ENCODE peak calls at places on chromosomes 3 and 15, in ten cellular contexts. W is cardiac muscle cell, D is aorta, K is fibroblast of lung, Z is esophagus squamous epithelium, V is GM23338, T is SK-N-SH, I is sigmoid colon, Y is GM23248, H is psoas muscle. F is an unnamed sample.

GRCh38 chr15:37291920-37292319 is 191.6 kb upstream of the MEIS2 start:
- DNase-seq in W (no peak), D (no peak), K (no peak), Z (no peak), V (no peak), T (no peak), I (no peak), Y (no peak), H (no peak), F (no peak)

GRCh38 chr3:23264413-23264812 is 61.3 kb downstream of the UBE2E2 start:
- DNase-seq in W (no peak), D (no peak), K (peak; percentile 57), Z (no peak), V (no peak), T (no peak), I (no peak), Y (peak; percentile 71), H (no peak), F (no peak)

GRCh38 chr15:32956006-32956405 is 238.2 kb downstream of the GREM1 start:
- DNase-seq in W (peak; percentile 40), D (no peak), K (peak; percentile 96), Z (no peak), V (peak; percentile 70), T (peak; percentile 40), I (no peak), Y (peak; percentile 85), H (no peak), F (no peak)

GRCh38 chr15:52466134-52466701 is 62.5 kb downstream of the MYO5A start:
- DNase-seq in W (peak; percentile 16), D (peak; percentile 81), K (no peak), Z (peak; percentile 21), V (peak; percentile 77), T (no peak), I (peak; percentile 68), Y (peak; percentile 18), H (peak; percentile 37), F (peak; percentile 49)

GRCh38 chr3:23575697-23576096 is 230.1 kb upstream of the UBE2E1 start:
- DNase-seq in W (no peak), D (no peak), K (peak; percentile 70), Z (no peak), V (no peak), T (no peak), I (no peak), Y (peak; percentile 48), H (no peak), F (no peak)

GRCh38 chr3:77296527-77296926 is 256.6 kb downstream of the ROBO2 start:
- DNase-seq in W (no peak), D (no peak), K (no peak), Z (no peak), V (peak; percentile 37), T (no peak), I (no peak), Y (peak; percentile 9), H (no peak), F (no peak)

GRCh38 chr15:73053398-73053723 is 1.1 kb downstream of the NEO1 start:
- DNase-seq in W (no peak), D (no peak), K (no peak), Z (no peak), V (peak; percentile 33), T (no peak), I (no peak), Y (no peak), H (no peak), F (no peak)

GRCh38 chr15:45199136-45199810 is 11.5 kb upstream of the SHF start:
- DNase-seq in W (peak; percentile 37), D (no peak), K (peak; percentile 26), Z (no peak), V (peak; percentile 46), T (no peak), I (no peak), Y (peak; percentile 47), H (no peak), F (peak; percentile 44)

GRCh38 chr3:64686446-64686908 is 1.3 kb downstream of the ADAMTS9 start:
- DNase-seq in W (peak; percentile 77), D (no peak), K (no peak), Z (no peak), V (peak; percentile 66), T (peak; percentile 27), I (no peak), Y (peak; percentile 88), H (peak; percentile 40), F (no peak)

GRCh38 chr3:71724584-71725278 is 471 bp downstream of the EIF4E3 start:
- DNase-seq in W (peak; percentile 67), D (peak; percentile 64), K (no peak), Z (no peak), V (peak; percentile 60), T (peak; percentile 80), I (peak; percentile 73), Y (peak; percentile 60), H (peak; percentile 62), F (no peak)

GRCh38 chr3:181724432-181724740 is 12.7 kb downstream of the SOX2 start:
- DNase-seq in W (no peak), D (no peak), K (no peak), Z (no peak), V (no peak), T (no peak), I (no peak), Y (no peak), H (no peak), F (no peak)

GRCh38 chr3:72180405-72180804 is 395.5 kb upstream of the PROK2 start:
- DNase-seq in W (no peak), D (no peak), K (no peak), Z (no peak), V (no peak), T (no peak), I (no peak), Y (no peak), H (no peak), F (no peak)

GRCh38 chr3:58528629-58529028 is 8.4 kb downstream of the ACOX2 start:
- DNase-seq in W (peak; percentile 37), D (no peak), K (peak; percentile 72), Z (no peak), V (no peak), T (peak; percentile 63), I (no peak), Y (peak; percentile 30), H (no peak), F (no peak)

GRCh38 chr3:20340324-20340928 is 154.4 kb upstream of the SGO1 start:
- DNase-seq in W (peak; percentile 72), D (peak; percentile 59), K (peak; percentile 81), Z (no peak), V (peak; percentile 85), T (peak; percentile 49), I (peak; percentile 76), Y (peak; percentile 73), H (peak; percentile 26), F (peak; percentile 60)

GRCh38 chr3:150220791-150221190 is 187.3 kb upstream of the TSC22D2 start:
- DNase-seq in W (no peak), D (no peak), K (no peak), Z (no peak), V (no peak), T (peak; percentile 17), I (no peak), Y (peak; percentile 35), H (no peak), F (no peak)

GRCh38 chr3:160401301-160402095 is 2.0 kb downstream of the SMC4 start:
- DNase-seq in W (peak; percentile 41), D (peak; percentile 50), K (peak; percentile 86), Z (no peak), V (no peak), T (no peak), I (no peak), Y (peak; percentile 74), H (no peak), F (no peak)

DNA sequence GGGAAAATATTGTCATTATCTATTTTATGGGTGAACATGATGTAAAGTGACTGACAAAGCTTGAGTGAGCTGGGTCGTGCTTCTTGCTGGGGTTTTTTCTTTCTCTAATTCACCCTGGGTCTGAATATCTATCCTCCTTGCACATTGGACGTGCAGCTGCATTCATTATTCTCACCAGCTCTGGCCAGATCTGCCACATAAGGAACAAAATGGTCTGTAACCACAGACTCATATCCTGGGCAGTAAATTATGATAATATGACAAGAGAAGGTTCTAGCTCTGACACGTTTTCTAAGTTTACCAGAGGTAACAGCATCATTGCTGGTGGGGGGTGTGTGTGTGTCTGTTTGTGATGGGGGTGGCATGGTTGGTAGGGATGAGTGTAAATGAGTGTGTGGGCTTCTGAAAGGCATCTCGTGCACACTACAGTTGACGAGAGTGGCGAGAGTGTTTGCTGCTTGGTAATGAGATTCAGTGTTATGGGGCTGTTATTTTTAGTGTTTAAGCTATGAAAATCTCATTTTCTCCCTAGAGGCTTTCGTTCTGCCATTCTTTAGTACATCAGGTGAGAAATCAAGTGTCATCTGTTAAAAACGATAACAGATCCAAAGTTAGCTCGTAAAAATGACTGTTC is 418.4 kb downstream of the PDCD6IP start:
- DNase-seq in W (no peak), D (no peak), K (no peak), Z (no peak), V (no peak), T (no peak), I (no peak), Y (no peak), H (no peak), F (no peak)
- H3K4me1 ChIP-seq in W (no peaks in the 10 kb centered on the region), D (peaks cover 3% of the 10 kb centered on the region), K (no peaks in the 10 kb centered on the region), Z (no peaks in the 10 kb centered on the region), V (no peaks in the 10 kb centered on the region), T (peaks cover 20% of the 10 kb centered on the region), I (no peaks in the 10 kb centered on the region), Y (no peaks in the 10 kb centered on the region), H (no peaks in the 10 kb centered on the region), F (no peaks in the 10 kb centered on the region)

DNA sequence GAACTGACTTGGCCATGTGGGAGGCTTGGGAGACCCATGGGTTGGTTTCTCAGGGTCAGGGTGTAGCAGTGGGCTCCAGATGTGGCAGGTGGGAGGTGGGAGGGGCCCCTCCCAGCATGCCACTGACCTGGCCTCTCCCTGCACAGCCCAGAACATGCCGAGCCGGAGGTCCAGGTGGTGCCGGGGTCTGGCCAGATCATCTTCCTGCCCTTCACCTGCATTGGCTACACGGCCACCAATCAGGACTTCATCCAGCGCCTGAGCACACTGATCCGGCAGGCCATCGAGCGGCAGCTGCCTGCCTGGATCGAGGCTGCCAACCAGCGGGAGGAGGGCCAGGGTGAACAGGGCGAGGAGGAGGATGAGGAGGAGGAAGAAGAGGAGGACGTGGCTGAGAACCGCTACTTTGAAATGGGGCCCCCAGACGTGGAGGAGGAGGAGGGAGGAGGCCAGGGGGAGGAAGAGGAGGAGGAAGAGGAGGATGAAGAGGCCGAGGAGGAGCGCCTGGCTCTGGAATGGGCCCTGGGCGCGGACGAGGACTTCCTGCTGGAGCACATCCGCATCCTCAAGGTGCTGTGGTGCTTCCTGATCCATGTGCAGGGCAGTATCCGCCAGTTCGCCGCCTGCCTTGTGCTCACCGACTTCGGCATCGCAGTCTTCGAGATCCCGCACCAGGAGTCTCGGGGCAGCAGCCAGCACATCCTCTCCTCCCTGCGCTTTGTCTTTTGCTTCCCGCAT is 7.9 kb upstream of the STAB1 start:
- DNase-seq in W (no peak), D (no peak), K (no peak), Z (no peak), V (no peak), T (no peak), I (no peak), Y (no peak), H (peak; percentile 13), F (no peak)
- H3K4me1 ChIP-seq in W (peaks cover 26% of the 10 kb centered on the region), D (no peaks in the 10 kb centered on the region), K (peaks cover 20% of the 10 kb centered on the region), Z (peaks cover 23% of the 10 kb centered on the region), V (no peaks in the 10 kb centered on the region), T (peaks cover 3% of the 10 kb centered on the region), I (no peaks in the 10 kb centered on the region), Y (peaks cover 13% of the 10 kb centered on the region), H (peaks cover 29% of the 10 kb centered on the region), F (no peaks in the 10 kb centered on the region)

GRCh38 chr15:60390931-60391501 is 6.8 kb downstream of the ANXA2 start:
- DNase-seq in W (no peak), D (peak; percentile 75), K (peak; percentile 85), Z (peak; percentile 20), V (peak; percentile 61), T (no peak), I (peak; percentile 82), Y (peak; percentile 96), H (peak; percentile 56), F (no peak)
- H3K4me1 ChIP-seq in W (peaks cover 12% of the 10 kb centered on the region), D (peaks cover 3% of the 10 kb centered on the region), K (peaks cover 38% of the 10 kb centered on the region), Z (peaks cover 51% of the 10 kb centered on the region), V (peaks cover 51% of the 10 kb centered on the region), T (peaks cover 56% of the 10 kb centered on the region), I (no peaks in the 10 kb centered on the region), Y (peaks cover 74% of the 10 kb centered on the region), H (peaks cover 83% of the 10 kb centered on the region), F (peaks cover 83% of the 10 kb centered on the region)

GRCh38 chr3:46947981-46948791 is 28.4 kb downstream of the CCDC12 start:
- DNase-seq in W (no peak), D (no peak), K (peak; percentile 28), Z (no peak), V (no peak), T (peak; percentile 53), I (no peak), Y (peak; percentile 28), H (peak; percentile 46), F (peak; percentile 80)
- H3K4me1 ChIP-seq in W (peaks cover 70% of the 10 kb centered on the region), D (peaks cover 8% of the 10 kb centered on the region), K (peaks cover 2% of the 10 kb centered on the region), Z (peaks cover 64% of the 10 kb centered on the region), V (peaks cover 25% of the 10 kb centered on the region), T (peaks cover 25% of the 10 kb centered on the region), I (no peaks in the 10 kb centered on the region), Y (peaks cover 13% of the 10 kb centered on the region), H (peaks cover 84% of the 10 kb centered on the region), F (peaks cover 88% of the 10 kb centered on the region)

F was measured in CD4-positive, alpha-beta memory T cell.